ENCODE peak calls at places on chromosomes 2 and 18, in four cellular contexts. L is IMR-90, J is mesendoderm, M is H1. I is an unnamed sample.

GRCh38 chr2:152718909-152719645 is 657 bp downstream of the ARL6IP6 start:
- DNase-seq in J (peak; percentile 90), L (no peak), M (peak; percentile 17), I (peak; percentile 64)

GRCh38 chr2:155846249-155846648 is 486.3 kb downstream of the NR4A2 start:
- DNase-seq in J (no peak), L (no peak), M (no peak), I (no peak)

GRCh38 chr2:157747695-157748370 is 119.2 kb upstream of the ACVR1C start:
- DNase-seq in M (no peak), J (peak; percentile 18), L (peak; percentile 89), I (no peak)

GRCh38 chr18:37420315-37420880 is 145.2 kb downstream of the CELF4 start:
- DNase-seq in J (peak; percentile 48), M (no peak), L (no peak), I (no peak)

GRCh38 chr2:3108105-3108504 is 269.5 kb downstream of the EIPR1 start:
- DNase-seq in M (no peak), J (no peak), L (no peak), I (peak; percentile 28)

GRCh38 chr2:217753460-217754200 is 249.2 kb downstream of the TNS1 start:
- DNase-seq in L (peak; percentile 71), M (no peak), J (peak; percentile 69), I (no peak)

GRCh38 chr18:7904529-7904928 is 337.4 kb downstream of the PTPRM start:
- DNase-seq in L (peak; percentile 95), J (no peak), M (no peak), I (no peak)

GRCh38 chr2:168456526-168457176 is 579 bp downstream of the CERS6 start:
- DNase-seq in L (peak; percentile 13), J (peak; percentile 79), M (no peak), I (no peak)

GRCh38 chr18:45974088-45974536 is 7.0 kb upstream of the EPG5 start:
- DNase-seq in L (peak; percentile 86), M (no peak), J (peak; percentile 70), I (peak; percentile 46)

GRCh38 chr2:7203056-7203467 is 285.9 kb downstream of the RNF144A start:
- DNase-seq in M (no peak), L (peak; percentile 56), J (peak; percentile 62), I (peak; percentile 51)

GRCh38 chr2:60484080-60484737 is 69.2 kb downstream of the BCL11A start:
- DNase-seq in J (peak; percentile 92), M (no peak), L (peak; percentile 76), I (peak; percentile 48)

GRCh38 chr2:32691678-32692077 is 63.8 kb downstream of the TTC27 start:
- DNase-seq in M (no peak), J (no peak), L (no peak), I (no peak)

GRCh38 chr2:25341031-25341727 is 546 bp downstream of the DNMT3A start:
- DNase-seq in J (no peak), L (no peak), M (no peak), I (no peak)

GRCh38 chr2:164205347-164205746 is 415.9 kb downstream of the GRB14 start:
- DNase-seq in M (no peak), L (peak; percentile 80), J (no peak), I (no peak)

GRCh38 chr2:105575626-105576025 is 169.1 kb upstream of the NCK2 start:
- DNase-seq in L (no peak), J (no peak), M (no peak), I (no peak)

GRCh38 chr2:70403267-70404053 is 101.6 kb upstream of the FAM136A start:
- DNase-seq in L (no peak), J (peak; percentile 25), M (no peak), I (no peak)

GRCh38 chr2:215960825-215961224 is 52.5 kb downstream of the MREG start:
- DNase-seq in L (no peak), M (no peak), J (no peak), I (no peak)

DNA sequence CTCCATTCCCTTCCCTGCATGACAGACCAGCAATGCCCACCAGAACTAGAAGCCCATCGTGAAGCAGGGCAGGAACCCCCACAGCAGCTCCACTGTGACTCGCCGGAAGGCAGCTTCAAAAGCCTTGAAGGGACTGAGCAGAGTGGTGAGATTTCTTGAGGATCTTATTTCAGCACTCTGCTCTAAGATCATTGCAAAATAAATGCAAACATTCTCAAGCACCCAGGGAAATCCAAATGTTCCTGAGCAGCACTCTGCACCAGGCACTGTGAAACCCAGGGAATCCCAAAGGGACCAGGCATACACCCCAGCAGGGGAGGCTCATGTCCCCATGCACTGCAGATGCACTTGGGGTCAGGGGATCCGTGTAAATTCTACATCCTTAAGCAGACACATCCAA is 518.0 kb upstream of the SMIM21 start:
- DNase-seq in J (no peak), L (no peak), M (no peak), I (no peak)
- H4K5ac ChIP-seq in J (no peak overlapping the region), L (no peak overlapping the region), M (no peak overlapping the region), I (no peak overlapping the region)

DNA sequence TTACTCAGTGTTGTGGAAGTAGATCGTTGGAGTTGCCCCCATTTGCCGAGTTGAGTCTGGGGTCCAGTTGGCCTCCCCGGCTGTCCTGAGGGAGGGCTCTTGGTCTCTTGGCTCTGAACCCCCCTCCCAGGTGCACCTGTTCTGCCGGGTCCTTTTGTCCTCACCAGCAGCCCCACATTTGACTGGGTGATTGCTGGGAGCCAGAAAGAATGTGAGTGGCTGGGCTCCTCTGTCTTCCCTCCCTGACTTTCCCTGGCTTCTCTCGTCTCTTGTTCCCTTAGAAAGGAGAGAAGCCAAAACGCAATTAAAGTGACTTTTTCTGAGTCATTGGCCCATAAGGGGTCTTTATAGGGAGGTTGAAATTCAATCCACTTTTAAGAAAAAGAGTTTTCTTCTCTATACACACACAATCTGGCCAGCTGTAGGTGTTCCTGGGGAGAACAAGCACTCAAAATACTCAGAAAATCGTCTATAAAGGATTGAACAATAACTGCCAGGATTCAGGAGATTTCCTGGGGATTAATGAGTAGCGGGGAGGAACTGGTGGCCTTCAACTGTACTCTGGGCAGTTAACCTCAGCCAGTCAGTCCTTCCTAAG is 131.0 kb downstream of the TMEM182 start:
- DNase-seq in M (no peak), L (no peak), J (no peak), I (no peak)
- H4K5ac ChIP-seq in M (no peak overlapping the region), L (no peak overlapping the region), J (no peak overlapping the region), I (no peak overlapping the region)

GRCh38 chr2:44360749-44361329 is 455 bp downstream of the PREPL start:
- DNase-seq in L (peak; percentile 5), M (no peak), J (no peak), I (no peak)
- H4K5ac ChIP-seq in L (peak overlapping the region; percentile 4), M (peak overlapping the region; percentile 7), J (no peak overlapping the region), I (peak overlapping the region; percentile 23)

DNA sequence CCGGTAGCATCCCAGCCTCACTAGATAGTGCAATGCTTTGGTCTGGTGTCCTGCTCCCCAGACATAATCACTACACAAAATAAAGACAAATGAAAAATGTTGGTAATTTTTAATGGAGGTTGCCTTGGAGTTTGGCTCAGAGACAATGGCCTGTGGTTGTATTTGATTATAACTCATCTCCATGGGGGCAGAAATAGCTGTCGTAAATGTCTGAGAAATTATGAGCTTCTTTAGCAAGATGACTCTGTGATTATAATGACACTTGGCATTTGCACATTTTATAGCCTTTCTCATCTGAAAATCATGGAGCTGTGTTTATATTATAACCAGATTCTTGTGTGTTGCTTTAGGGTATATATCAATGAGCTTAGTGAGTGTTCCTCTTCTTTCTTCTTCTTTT is 1779.7 kb upstream of the CELF4 start:
- DNase-seq in M (no peak), L (no peak), J (no peak), I (no peak)
- H4K5ac ChIP-seq in M (no peak overlapping the region), L (no peak overlapping the region), J (no peak overlapping the region), I (no peak overlapping the region)

DNA sequence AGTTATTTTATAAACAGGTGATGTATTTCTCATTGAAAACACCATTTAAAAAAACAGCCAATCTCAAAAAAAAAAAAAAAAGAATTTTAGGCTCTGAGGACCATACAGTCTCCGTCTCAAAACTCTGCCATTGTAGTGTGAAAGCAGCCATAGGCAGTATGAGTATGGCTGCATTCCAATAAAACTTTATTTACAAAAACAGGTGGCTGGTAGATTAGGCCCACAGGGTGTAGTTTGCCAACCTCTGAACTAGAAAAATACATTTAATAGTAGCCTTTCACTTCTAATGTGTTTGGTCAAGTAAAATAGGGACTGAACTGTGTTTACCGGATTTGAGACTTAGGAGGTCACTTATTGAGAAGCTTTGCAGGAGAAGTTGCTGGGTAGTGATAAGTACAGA is 19.2 kb downstream of the RMDN2 start:
- DNase-seq in M (no peak), L (no peak), J (no peak), I (no peak)
- H4K5ac ChIP-seq in M (no peak overlapping the region), L (no peak overlapping the region), J (no peak overlapping the region), I (no peak overlapping the region)

GRCh38 chr18:75546964-75547363 is 119.5 kb upstream of the SMIM21 start:
- DNase-seq in M (no peak), J (peak; percentile 22), L (no peak), I (peak; percentile 36)
- H4K5ac ChIP-seq in M (no peak overlapping the region), J (no peak overlapping the region), L (no peak overlapping the region), I (no peak overlapping the region)

GRCh38 chr18:24013061-24013460 is 1.5 kb upstream of the TTC39C start:
- DNase-seq in J (no peak), M (no peak), L (peak; percentile 19), I (no peak)

GRCh38 chr18:24011095-24011917 is 3.2 kb upstream of the TTC39C start:
- DNase-seq in M (no peak), L (no peak), J (no peak), I (no peak)

GRCh38 chr18:24009651-24010333 is 4.8 kb upstream of the TTC39C start:
- DNase-seq in J (no peak), M (no peak), L (no peak), I (no peak)

GRCh38 chr18:24009246-24009645 is 5.3 kb upstream of the TTC39C start:
- DNase-seq in L (no peak), M (no peak), J (no peak), I (no peak)

GRCh38 chr18:24010673-24011072 is 3.9 kb upstream of the TTC39C start:
- DNase-seq in L (no peak), J (no peak), M (no peak), I (no peak)
- H4K5ac ChIP-seq in L (no peak overlapping the region), J (no peak overlapping the region), M (no peak overlapping the region), I (no peak overlapping the region)

GRCh38 chr2:239814136-239814916 is 210.8 kb downstream of the NDUFA10 start:
- DNase-seq in J (no peak), M (no peak), L (no peak), I (no peak)

GRCh38 chr2:239816571-239816970 is 208.6 kb downstream of the NDUFA10 start:
- DNase-seq in J (peak; percentile 7), L (no peak), M (no peak), I (peak; percentile 9)

GRCh38 chr2:239813261-239814135 is 211.6 kb downstream of the NDUFA10 start:
- DNase-seq in J (no peak), L (no peak), M (no peak), I (no peak)

GRCh38 chr2:239815638-239816035 is 209.5 kb downstream of the NDUFA10 start:
- DNase-seq in J (no peak), M (no peak), L (no peak), I (no peak)

DNA sequence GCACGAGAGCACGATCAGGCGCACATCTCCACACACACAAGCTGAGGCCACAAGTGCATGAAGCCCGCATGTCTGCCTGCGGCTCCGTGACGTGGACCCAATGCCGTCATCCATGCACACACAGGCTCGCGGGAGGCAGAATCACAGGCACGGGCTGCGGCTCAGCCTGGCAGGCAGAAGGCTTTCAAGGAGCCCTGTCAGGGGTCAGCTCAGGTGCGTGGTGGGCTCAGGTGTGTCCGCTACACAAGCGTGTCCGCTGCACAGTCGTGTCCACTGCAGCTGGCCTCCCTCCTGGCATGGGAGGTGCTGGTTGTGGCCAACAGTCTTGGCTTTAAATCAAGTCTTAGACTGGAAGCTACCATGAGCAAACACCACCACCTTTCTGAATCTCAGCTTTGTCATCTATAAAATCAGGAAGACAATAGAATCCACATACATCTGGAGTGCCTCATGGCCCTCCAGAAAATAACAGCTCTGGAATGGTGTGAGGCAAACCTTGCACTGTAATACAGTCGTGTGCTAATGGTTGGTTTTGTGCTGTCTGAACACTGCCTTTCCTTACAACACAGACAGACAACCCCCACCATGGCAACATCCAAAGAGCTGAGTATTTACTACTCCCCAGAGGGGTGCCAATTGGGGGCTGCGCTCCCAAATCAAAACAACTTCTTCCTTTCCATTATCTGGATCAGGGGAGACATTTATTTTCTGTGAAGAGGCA is 210.1 kb downstream of the NDUFA10 start:
- DNase-seq in L (no peak), M (no peak), J (no peak), I (no peak)
- H4K5ac ChIP-seq in L (no peak overlapping the region), M (no peak overlapping the region), J (no peak overlapping the region), I (no peak overlapping the region)

I was measured in H9.